ENCODE peak calls at places on chromosomes 3 and 15, in eight cellular contexts. One of them, this sample, is unnamed.

GRCh38 chr15:74826372-74826819 is at the start of gene CPLX3:
- DNase-seq in OCI-LY7: no peak
- DNase-seq in coronary artery: no peak
- DNase-seq in Caco-2: peak
- DNase-seq in epithelial cell of proximal tubule: no peak
- DNase-seq in heart left ventricle: no peak
- DNase-seq in cardiac fibroblast: peak
- DNase-seq in AG10803: no peak
- DNase-seq in this sample: no peak

GRCh38 chr3:10334461-10334860 is 13.5 kb upstream of the SEC13 start:
- DNase-seq in cardiac fibroblast: peak
- DNase-seq in OCI-LY7: no peak
- DNase-seq in AG10803: peak
- DNase-seq in heart left ventricle: no peak
- DNase-seq in epithelial cell of proximal tubule: no peak
- DNase-seq in coronary artery: no peak
- DNase-seq in Caco-2: no peak
- DNase-seq in this sample: peak

GRCh38 chr3:9908286-9908685 is 5.6 kb downstream of the IL17RE start:
- DNase-seq in OCI-LY7: no peak
- DNase-seq in coronary artery: no peak
- DNase-seq in cardiac fibroblast: no peak
- DNase-seq in Caco-2: no peak
- DNase-seq in AG10803: no peak
- DNase-seq in heart left ventricle: no peak
- DNase-seq in epithelial cell of proximal tubule: no peak
- DNase-seq in this sample: no peak

GRCh38 chr15:38696120-38696727 is 131.6 kb upstream of the RASGRP1 start:
- DNase-seq in heart left ventricle: no peak
- DNase-seq in AG10803: peak
- DNase-seq in cardiac fibroblast: no peak
- DNase-seq in coronary artery: no peak
- DNase-seq in epithelial cell of proximal tubule: no peak
- DNase-seq in Caco-2: no peak
- DNase-seq in OCI-LY7: no peak
- DNase-seq in this sample: peak

GRCh38 chr3:182092662-182093262 is 381.0 kb downstream of the SOX2 start:
- DNase-seq in coronary artery: no peak
- DNase-seq in cardiac fibroblast: no peak
- DNase-seq in Caco-2: peak
- DNase-seq in OCI-LY7: peak
- DNase-seq in epithelial cell of proximal tubule: peak
- DNase-seq in heart left ventricle: no peak
- DNase-seq in AG10803: no peak
- DNase-seq in this sample: no peak

GRCh38 chr3:13684854-13685253 is 135.9 kb downstream of the FBLN2 start:
- DNase-seq in Caco-2: no peak
- DNase-seq in OCI-LY7: no peak
- DNase-seq in heart left ventricle: no peak
- DNase-seq in coronary artery: no peak
- DNase-seq in cardiac fibroblast: no peak
- DNase-seq in epithelial cell of proximal tubule: no peak
- DNase-seq in AG10803: no peak
- DNase-seq in this sample: no peak

GRCh38 chr15:31361764-31362120 is 35.1 kb downstream of the KLF13 start:
- DNase-seq in epithelial cell of proximal tubule: no peak
- DNase-seq in coronary artery: no peak
- DNase-seq in Caco-2: no peak
- DNase-seq in AG10803: no peak
- DNase-seq in OCI-LY7: no peak
- DNase-seq in heart left ventricle: no peak
- DNase-seq in cardiac fibroblast: peak
- DNase-seq in this sample: no peak

GRCh38 chr3:86993704-86994103 is 2.8 kb upstream of the VGLL3 start:
- DNase-seq in epithelial cell of proximal tubule: no peak
- DNase-seq in OCI-LY7: no peak
- DNase-seq in cardiac fibroblast: peak
- DNase-seq in heart left ventricle: no peak
- DNase-seq in AG10803: peak
- DNase-seq in Caco-2: no peak
- DNase-seq in coronary artery: no peak
- DNase-seq in this sample: peak

GRCh38 chr3:23079976-23080375 is 123.2 kb upstream of the UBE2E2 start:
- DNase-seq in cardiac fibroblast: peak
- DNase-seq in coronary artery: no peak
- DNase-seq in heart left ventricle: no peak
- DNase-seq in OCI-LY7: no peak
- DNase-seq in epithelial cell of proximal tubule: no peak
- DNase-seq in AG10803: no peak
- DNase-seq in Caco-2: peak
- DNase-seq in this sample: no peak

GRCh38 chr3:186320862-186321568 is 41.0 kb downstream of the DGKG start:
- DNase-seq in OCI-LY7: no peak
- DNase-seq in Caco-2: no peak
- DNase-seq in cardiac fibroblast: no peak
- DNase-seq in epithelial cell of proximal tubule: no peak
- DNase-seq in heart left ventricle: no peak
- DNase-seq in coronary artery: no peak
- DNase-seq in AG10803: peak
- DNase-seq in this sample: peak

GRCh38 chr15:94875550-94875949 is 644.2 kb downstream of the MCTP2 start:
- DNase-seq in epithelial cell of proximal tubule: no peak
- DNase-seq in Caco-2: no peak
- DNase-seq in OCI-LY7: no peak
- DNase-seq in heart left ventricle: no peak
- DNase-seq in cardiac fibroblast: no peak
- DNase-seq in AG10803: no peak
- DNase-seq in coronary artery: no peak
- DNase-seq in this sample: no peak

GRCh38 chr15:80982205-80982604 is 7.4 kb downstream of the MESD start:
- DNase-seq in Caco-2: no peak
- DNase-seq in coronary artery: no peak
- DNase-seq in OCI-LY7: no peak
- DNase-seq in cardiac fibroblast: no peak
- DNase-seq in heart left ventricle: no peak
- DNase-seq in epithelial cell of proximal tubule: no peak
- DNase-seq in AG10803: no peak
- DNase-seq in this sample: no peak

GRCh38 chr3:15497984-15498383 is 23.5 kb downstream of the COLQ start:
- DNase-seq in epithelial cell of proximal tubule: no peak
- DNase-seq in heart left ventricle: no peak
- DNase-seq in cardiac fibroblast: no peak
- DNase-seq in OCI-LY7: no peak
- DNase-seq in coronary artery: no peak
- DNase-seq in Caco-2: no peak
- DNase-seq in AG10803: no peak
- DNase-seq in this sample: no peak

GRCh38 chr3:12638105-12638504 is 25.8 kb downstream of the RAF1 start:
- DNase-seq in OCI-LY7: no peak
- DNase-seq in heart left ventricle: no peak
- DNase-seq in Caco-2: no peak
- DNase-seq in cardiac fibroblast: peak
- DNase-seq in AG10803: peak
- DNase-seq in coronary artery: no peak
- DNase-seq in epithelial cell of proximal tubule: no peak
- DNase-seq in this sample: peak

GRCh38 chr3:20185364-20185732 is 658 bp downstream of the SGO1 start:
- DNase-seq in heart left ventricle: no peak
- DNase-seq in AG10803: peak
- DNase-seq in OCI-LY7: peak
- DNase-seq in epithelial cell of proximal tubule: no peak
- DNase-seq in coronary artery: no peak
- DNase-seq in Caco-2: peak
- DNase-seq in cardiac fibroblast: peak
- DNase-seq in this sample: peak

GRCh38 chr3:52352566-52352965 is 36.4 kb downstream of the DNAH1 start:
- DNase-seq in AG10803: no peak
- DNase-seq in cardiac fibroblast: no peak
- DNase-seq in epithelial cell of proximal tubule: no peak
- DNase-seq in heart left ventricle: no peak
- DNase-seq in coronary artery: no peak
- DNase-seq in OCI-LY7: no peak
- DNase-seq in Caco-2: no peak
- DNase-seq in this sample: no peak

GRCh38 chr3:132255041-132255745 is 62.0 kb upstream of the ACP3 start:
- DNase-seq in coronary artery: no peak
- DNase-seq in OCI-LY7: no peak
- DNase-seq in AG10803: peak
- DNase-seq in Caco-2: peak
- DNase-seq in cardiac fibroblast: peak
- DNase-seq in epithelial cell of proximal tubule: peak
- DNase-seq in heart left ventricle: no peak
- DNase-seq in this sample: peak
- H3K4me3 ChIP-seq in coronary artery: no peak
- H3K4me3 ChIP-seq in OCI-LY7: no peak
- H3K4me3 ChIP-seq in AG10803: no peak
- H3K4me3 ChIP-seq in Caco-2: no peak
- H3K4me3 ChIP-seq in cardiac fibroblast: no peak
- H3K4me3 ChIP-seq in epithelial cell of proximal tubule: no peak
- H3K4me3 ChIP-seq in heart left ventricle: no peak
- H3K4me3 ChIP-seq in this sample: no peak

GRCh38 chr3:58333206-58334012 is 717 bp downstream of the PXK start:
- DNase-seq in heart left ventricle: peak
- DNase-seq in coronary artery: peak
- DNase-seq in epithelial cell of proximal tubule: no peak
- DNase-seq in AG10803: peak
- DNase-seq in Caco-2: peak
- DNase-seq in cardiac fibroblast: peak
- DNase-seq in OCI-LY7: peak
- DNase-seq in this sample: peak
- TF ChIP-seq CTCF in heart left ventricle: no peak
- TF ChIP-seq CTCF in coronary artery: no peak
- TF ChIP-seq CTCF in epithelial cell of proximal tubule: peak
- TF ChIP-seq CTCF in AG10803: peak
- TF ChIP-seq CTCF in Caco-2: no peak
- TF ChIP-seq CTCF in cardiac fibroblast: no peak
- TF ChIP-seq CTCF in OCI-LY7: peak
- TF ChIP-seq CTCF in this sample: no peak

DNA sequence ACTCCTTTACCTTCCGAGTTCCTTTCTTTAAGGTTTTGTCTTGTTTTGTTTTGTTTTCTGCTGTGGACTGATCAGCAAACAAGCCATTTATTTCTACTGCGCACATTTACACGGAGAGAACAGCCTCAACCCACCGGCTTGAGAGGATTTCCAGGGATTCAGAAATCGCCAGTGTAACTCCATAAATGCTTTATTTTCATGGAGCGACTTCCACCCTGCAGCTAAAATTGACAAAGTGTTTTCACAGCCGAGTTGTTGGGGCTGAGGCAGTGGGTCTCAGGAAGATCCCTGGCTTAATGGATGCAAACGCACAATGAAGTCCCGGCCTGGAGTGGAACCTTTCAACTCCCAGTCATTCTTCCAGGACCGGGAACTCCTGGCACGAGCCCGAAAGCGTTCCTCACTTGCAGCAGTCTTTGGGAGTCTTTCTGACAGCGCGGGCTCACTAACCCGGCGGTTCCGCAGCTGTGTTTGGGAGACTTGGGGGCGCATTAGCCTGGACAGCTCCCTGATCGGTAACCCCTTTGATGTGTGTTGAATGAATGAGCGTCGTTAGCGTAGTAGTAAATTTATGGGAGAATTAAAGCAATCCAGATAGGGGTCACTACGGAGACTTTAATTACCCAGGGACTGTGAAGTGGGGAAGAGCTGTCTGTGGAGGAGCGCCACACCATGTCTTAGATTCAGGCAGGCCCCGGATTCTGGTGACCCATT is 785 bp upstream of the MYRIP start:
- DNase-seq in coronary artery: no peak
- DNase-seq in OCI-LY7: no peak
- DNase-seq in Caco-2: peak
- DNase-seq in epithelial cell of proximal tubule: no peak
- DNase-seq in heart left ventricle: no peak
- DNase-seq in cardiac fibroblast: peak
- DNase-seq in AG10803: peak
- DNase-seq in this sample: peak
- H3K4me3 ChIP-seq in coronary artery: peak
- H3K4me3 ChIP-seq in OCI-LY7: no peak
- H3K4me3 ChIP-seq in Caco-2: peak
- H3K4me3 ChIP-seq in epithelial cell of proximal tubule: peak
- H3K4me3 ChIP-seq in heart left ventricle: peak
- H3K4me3 ChIP-seq in cardiac fibroblast: peak
- H3K4me3 ChIP-seq in AG10803: no peak
- H3K4me3 ChIP-seq in this sample: no peak

GRCh38 chr3:37800022-37800493 is 61.6 kb upstream of the CTDSPL start:
- DNase-seq in heart left ventricle: no peak
- DNase-seq in AG10803: peak
- DNase-seq in Caco-2: no peak
- DNase-seq in coronary artery: no peak
- DNase-seq in OCI-LY7: no peak
- DNase-seq in cardiac fibroblast: no peak
- DNase-seq in epithelial cell of proximal tubule: no peak
- DNase-seq in this sample: no peak

GRCh38 chr3:37801966-37802365 is 59.7 kb upstream of the CTDSPL start:
- DNase-seq in Caco-2: no peak
- DNase-seq in OCI-LY7: no peak
- DNase-seq in epithelial cell of proximal tubule: no peak
- DNase-seq in AG10803: no peak
- DNase-seq in coronary artery: no peak
- DNase-seq in heart left ventricle: no peak
- DNase-seq in cardiac fibroblast: no peak
- DNase-seq in this sample: no peak

GRCh38 chr3:37806505-37807291 is 55.0 kb upstream of the CTDSPL start:
- DNase-seq in OCI-LY7: no peak
- DNase-seq in coronary artery: no peak
- DNase-seq in heart left ventricle: no peak
- DNase-seq in AG10803: no peak
- DNase-seq in epithelial cell of proximal tubule: no peak
- DNase-seq in Caco-2: no peak
- DNase-seq in cardiac fibroblast: no peak
- DNase-seq in this sample: no peak

GRCh38 chr3:37808656-37809055 is 53.0 kb upstream of the CTDSPL start:
- DNase-seq in Caco-2: no peak
- DNase-seq in AG10803: no peak
- DNase-seq in epithelial cell of proximal tubule: no peak
- DNase-seq in OCI-LY7: no peak
- DNase-seq in heart left ventricle: no peak
- DNase-seq in cardiac fibroblast: no peak
- DNase-seq in coronary artery: no peak
- DNase-seq in this sample: no peak

DNA sequence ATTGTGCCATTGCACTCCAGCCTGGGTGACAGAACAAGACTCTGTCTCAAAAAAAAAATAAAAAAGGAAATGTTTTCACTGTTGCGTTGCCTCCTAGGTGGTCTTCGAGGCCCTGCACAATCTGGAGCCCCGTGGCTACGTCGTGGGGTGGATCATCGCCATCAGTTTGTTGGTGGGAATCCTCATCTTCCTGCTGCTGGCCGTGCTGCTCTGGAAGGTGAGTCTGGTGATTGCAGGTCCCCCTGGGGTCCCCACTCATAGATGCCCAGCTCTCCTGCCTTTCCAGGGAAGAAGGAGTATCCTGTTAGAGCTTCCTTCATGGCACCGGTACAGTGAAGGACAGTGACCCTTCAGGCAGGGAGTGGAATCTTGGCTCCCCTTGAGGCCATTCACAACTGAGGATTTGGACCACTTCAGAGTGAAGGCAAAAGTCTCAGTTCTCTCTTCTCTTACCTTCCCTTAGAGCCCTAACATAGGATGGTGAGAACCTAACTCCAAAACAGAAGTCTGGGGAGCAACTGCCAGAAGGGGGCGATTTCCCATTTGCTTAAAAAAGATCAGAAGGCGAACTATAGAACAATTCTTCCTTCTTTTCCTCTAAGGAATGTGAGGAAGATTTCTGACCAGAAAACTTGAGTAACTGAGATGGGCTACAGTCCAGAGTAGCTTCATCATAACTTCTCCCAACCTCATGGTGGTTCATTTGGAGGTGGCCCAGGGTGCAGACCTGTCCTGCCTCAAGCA is 57.8 kb upstream of the CTDSPL start:
- DNase-seq in heart left ventricle: no peak
- DNase-seq in coronary artery: no peak
- DNase-seq in AG10803: no peak
- DNase-seq in cardiac fibroblast: no peak
- DNase-seq in OCI-LY7: no peak
- DNase-seq in Caco-2: no peak
- DNase-seq in epithelial cell of proximal tubule: no peak
- DNase-seq in this sample: no peak
- TF ChIP-seq CTCF in heart left ventricle: no peak
- TF ChIP-seq CTCF in coronary artery: no peak
- TF ChIP-seq CTCF in AG10803: no peak
- TF ChIP-seq CTCF in cardiac fibroblast: no peak
- TF ChIP-seq CTCF in OCI-LY7: peak
- TF ChIP-seq CTCF in Caco-2: no peak
- TF ChIP-seq CTCF in epithelial cell of proximal tubule: no peak
- TF ChIP-seq CTCF in this sample: no peak